ENCODE peak calls at places on chromosomes 16 and 17, in five cellular contexts. C, W, U, Z and N are unnamed samples.

GRCh38 chr17:4914009-4914408 is 11.1 kb upstream of the CHRNE start:
- DNase-seq in W (no peak), Z (no peak), U (no peak), C (no peak), N (no peak)

GRCh38 chr17:42340691-42341127 is 47.5 kb downstream of the STAT3 start:
- DNase-seq in Z (no peak), U (no peak), W (no peak), C (no peak), N (no peak)

GRCh38 chr16:76502555-76502954 is 225.4 kb downstream of the CNTNAP4 start:
- DNase-seq in Z (no peak), C (no peak), U (no peak), W (no peak), N (no peak)

GRCh38 chr16:88779406-88780099 is 5.5 kb downstream of the PIEZO1 start:
- DNase-seq in U (no peak), Z (no peak), C (no peak), W (no peak), N (no peak)

GRCh38 chr17:28426081-28426519 is 20.1 kb upstream of the SLC46A1 start:
- DNase-seq in W (no peak), U (peak; percentile 58), C (no peak), Z (peak; percentile 40), N (peak; percentile 19)

GRCh38 chr17:64032081-64032480 is 11.6 kb upstream of the ICAM2 start:
- DNase-seq in Z (no peak), W (no peak), C (no peak), U (no peak), N (no peak)

GRCh38 chr16:65355706-65356105 is 233.8 kb upstream of the CDH11 start:
- DNase-seq in C (no peak), W (no peak), Z (no peak), U (no peak), N (no peak)

GRCh38 chr16:67989322-67990017 is 9.2 kb upstream of the DPEP3 start:
- DNase-seq in W (no peak), C (no peak), U (no peak), Z (no peak), N (no peak)

GRCh38 chr16:16084874-16085273 is 135.5 kb downstream of the ABCC1 start:
- DNase-seq in W (no peak), U (no peak), C (no peak), Z (no peak), N (no peak)

GRCh38 chr17:35080536-35080935 is 17.0 kb upstream of the RFFL start:
- DNase-seq in Z (no peak), W (no peak), U (no peak), C (no peak), N (peak; percentile 51)

GRCh38 chr17:56297142-56297541 is 143.9 kb downstream of the ANKFN1 start:
- DNase-seq in W (no peak), Z (no peak), U (no peak), C (peak; percentile 7), N (peak; percentile 96)

GRCh38 chr17:8976638-8977037 is 11.1 kb upstream of the PIK3R5 start:
- DNase-seq in Z (no peak), U (no peak), W (no peak), C (no peak), N (no peak)

GRCh38 chr16:6125483-6126259 is 1028.1 kb upstream of the EEF2KMT start:
- DNase-seq in C (no peak), U (no peak), Z (no peak), W (no peak), N (no peak)

GRCh38 chr16:1530883-1531637 is 2.4 kb upstream of the TMEM204 start:
- DNase-seq in U (no peak), C (no peak), W (no peak), Z (peak; percentile 94), N (no peak)
- H3K4me3 ChIP-seq in U (no peak overlapping the region), C (no peak overlapping the region), W (no peak overlapping the region), Z (no peak overlapping the region), N (no peak overlapping the region)

DNA sequence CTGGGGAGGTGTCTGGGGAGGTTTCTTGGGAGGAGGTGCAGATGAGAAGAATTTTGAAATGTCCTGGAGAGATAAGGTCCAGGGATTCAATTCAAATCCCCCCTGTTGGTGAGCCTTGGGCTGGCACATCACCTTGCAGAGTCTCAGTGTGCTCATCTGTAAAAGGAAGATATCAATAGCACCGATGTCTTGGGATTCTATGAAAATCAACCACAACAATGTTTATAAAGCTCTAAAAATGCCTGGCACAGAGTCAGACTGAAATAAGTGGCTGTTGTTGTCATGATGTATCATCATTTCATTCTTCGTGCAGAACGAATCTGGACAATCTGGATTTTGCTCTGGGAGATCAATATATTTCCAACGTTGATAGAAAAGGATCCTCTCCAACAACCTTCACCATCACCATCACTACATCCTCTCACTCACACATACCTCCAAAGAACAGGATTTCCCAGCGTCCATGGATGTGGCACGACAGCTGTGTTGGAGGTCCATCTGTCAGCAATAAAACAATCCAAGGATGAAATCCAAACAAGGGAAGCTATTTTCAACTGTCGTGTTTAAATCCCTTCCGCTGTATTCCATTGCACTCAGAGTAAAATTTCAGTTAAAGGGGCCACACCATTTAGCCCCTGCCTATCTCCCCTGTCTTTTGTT is 393.6 kb upstream of the DYNLRB2 start:
- DNase-seq in C (no peak), U (no peak), W (no peak), Z (no peak), N (no peak)
- TF ChIP-seq MAX in C (no peak), U (no peak), W (no peak), Z (no peak), N (no peak)

GRCh38 chr16:58338205-58338604 is 43.4 kb upstream of the PRSS54 start:
- DNase-seq in C (no peak), W (no peak), U (no peak), Z (no peak), N (no peak)

GRCh38 chr16:58339452-58339938 is 44.7 kb upstream of the PRSS54 start:
- DNase-seq in W (peak; percentile 42), Z (peak; percentile 47), U (peak; percentile 30), C (peak; percentile 32), N (peak; percentile 12)

GRCh38 chr16:58336332-58337089 is 41.7 kb upstream of the PRSS54 start:
- DNase-seq in Z (peak; percentile 73), U (peak; percentile 80), W (peak; percentile 77), C (peak; percentile 79), N (peak; percentile 86)

GRCh38 chr16:58333937-58334336 is 39.1 kb upstream of the PRSS54 start:
- DNase-seq in Z (no peak), W (no peak), U (no peak), C (no peak), N (no peak)

GRCh38 chr16:58337090-58337444 is 42.2 kb upstream of the PRSS54 start:
- DNase-seq in U (no peak), Z (no peak), C (no peak), W (no peak), N (peak; percentile 8)
- H3K4me3 ChIP-seq in U (peak overlapping the region; percentile 21), Z (peak overlapping the region; percentile 31), C (peak overlapping the region; percentile 50), W (no peak overlapping the region), N (no peak overlapping the region)

GRCh38 chr17:82740906-82741759 is 5.7 kb downstream of the FN3K start:
- DNase-seq in W (no peak), Z (no peak), U (no peak), C (no peak), N (no peak)
- TF ChIP-seq MAX in W (no peak), Z (no peak), U (no peak), C (no peak), N (no peak)

DNA sequence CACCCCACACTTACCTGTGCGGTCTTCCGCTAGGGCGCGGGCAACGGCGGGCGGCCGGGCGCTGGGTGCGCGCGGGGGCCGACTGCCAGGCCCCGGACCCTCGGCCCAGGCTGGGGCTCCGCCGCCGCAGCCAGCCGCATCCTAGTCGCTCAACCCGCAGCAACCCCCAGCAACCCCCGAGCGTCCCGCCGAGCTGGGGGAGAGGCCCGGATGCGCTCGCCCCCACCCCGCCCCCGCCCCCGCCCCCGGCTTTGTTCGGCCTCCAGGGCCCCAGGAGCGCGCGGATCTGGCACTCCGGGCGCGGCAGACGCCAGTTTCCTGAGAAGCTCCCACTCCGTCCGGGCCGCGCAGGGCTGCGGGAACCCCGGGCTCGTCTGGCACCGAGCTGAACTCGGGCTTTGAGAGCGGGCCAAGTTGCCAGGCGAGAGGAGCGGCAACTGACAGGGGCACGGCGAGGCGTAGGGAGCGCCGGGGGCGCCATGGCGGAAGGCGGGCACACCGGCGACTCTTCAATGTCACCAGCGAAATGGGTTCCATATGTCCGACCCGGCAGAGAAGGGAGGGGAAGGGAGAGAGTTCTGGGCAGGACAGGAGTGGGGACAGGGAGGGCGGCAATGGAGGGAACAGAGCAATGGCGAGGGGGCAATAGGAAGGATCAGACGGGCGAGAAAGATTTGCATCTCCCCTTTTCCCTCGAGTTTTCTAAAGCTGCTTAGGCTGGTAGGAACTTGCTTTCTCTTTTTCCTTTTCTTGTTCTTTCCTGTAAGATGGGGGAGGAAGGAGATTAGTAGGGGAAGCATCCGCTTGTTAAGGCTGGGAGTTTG is 13.7 kb downstream of the HOXB4 start:
- DNase-seq in W (no peak), U (no peak), Z (no peak), C (peak; percentile 40), N (no peak)
- H3K4me3 ChIP-seq in W (no peak overlapping the region), U (no peak overlapping the region), Z (no peak overlapping the region), C (peak overlapping the region; percentile 25), N (no peak overlapping the region)

DNA sequence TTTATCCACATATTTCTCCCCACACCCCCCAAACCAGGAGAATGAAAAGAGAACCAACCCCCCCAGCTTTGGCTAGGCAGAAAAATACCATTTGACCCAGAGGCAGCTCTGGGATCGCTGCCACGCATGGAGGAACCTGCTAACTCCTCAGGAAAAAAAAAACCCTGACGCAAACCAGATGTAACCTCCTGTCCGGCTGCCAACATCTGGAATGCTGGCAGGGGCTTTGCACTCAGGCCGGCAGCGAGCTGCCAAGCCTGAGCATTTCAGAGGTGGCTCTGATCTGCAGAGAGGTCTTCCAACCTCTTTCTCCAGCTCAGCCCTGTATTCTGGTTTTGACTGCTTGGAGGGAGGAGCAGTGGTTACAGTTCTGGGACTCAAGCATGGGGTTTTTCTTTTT is 8.2 kb downstream of the IGFBP4 start:
- DNase-seq in Z (peak; percentile 89), W (no peak), C (no peak), U (no peak), N (no peak)
- TF ChIP-seq MAX in Z (peak; percentile 66), W (no peak), C (no peak), U (peak; percentile 9), N (no peak)

GRCh38 chr17:29844339-29845048 is 85.5 kb downstream of the SSH2 start:
- DNase-seq in Z (peak; percentile 41), U (no peak), C (peak; percentile 31), W (no peak), N (no peak)

GRCh38 chr17:29848737-29849136 is 81.3 kb downstream of the SSH2 start:
- DNase-seq in C (no peak), U (no peak), W (no peak), Z (no peak), N (no peak)

GRCh38 chr17:29846298-29846697 is 83.7 kb downstream of the SSH2 start:
- DNase-seq in W (no peak), U (no peak), Z (no peak), C (no peak), N (no peak)

GRCh38 chr17:29847118-29847517 is 82.9 kb downstream of the SSH2 start:
- DNase-seq in C (no peak), W (no peak), Z (no peak), U (no peak), N (no peak)

GRCh38 chr17:29847527-29847931 is 82.5 kb downstream of the SSH2 start:
- DNase-seq in W (no peak), U (no peak), C (no peak), Z (no peak), N (no peak)
- H3K4me3 ChIP-seq in W (no peak overlapping the region), U (no peak overlapping the region), C (no peak overlapping the region), Z (no peak overlapping the region), N (no peak overlapping the region)